ENCODE peak calls at places on chromosome X, in eight cellular contexts. Y is activated naive CD8-positive, alpha-beta T cell treated with anti-CD3 and anti-CD28 coated beads, Interleukin-2, amount 50 U/mL, for 24 hours; L is NCI-H460; Q is Caki2; H is GM23338; P is Ammon's horn; C is kidney tubule cell; E is fibroblast of mammary gland. N is an unnamed sample.

GRCh38 chrX:154123241-154124219 is 20.5 kb upstream of the OPN1LW start:
- DNase-seq in Y (peak), L (peak), Q (no peak), H (no peak), P (peak), C (no peak), E (no peak), N (peak)

GRCh38 chrX:132480581-132481203 is 8.1 kb downstream of the MBNL3 start:
- DNase-seq in Y (peak), L (no peak), Q (no peak), H (no peak), P (no peak), C (peak), E (peak), N (peak)

GRCh38 chrX:9788908-9789307 is 2.7 kb downstream of the SHROOM2 start:
- DNase-seq in Y (no peak), L (no peak), Q (no peak), H (peak), P (no peak), C (no peak), E (no peak), N (no peak)

GRCh38 chrX:41333744-41333993 is 293 bp upstream of the DDX3X start:
- DNase-seq in Y (no peak), L (peak), Q (peak), H (peak), P (no peak), C (no peak), E (peak), N (no peak)

GRCh38 chrX:138191998-138192397 is 519.5 kb downstream of the FGF13 start:
- DNase-seq in Y (peak), L (peak), Q (no peak), H (peak), P (peak), C (peak), E (peak), N (no peak)

GRCh38 chrX:40068048-40068447 is 29.7 kb downstream of the BCOR start:
- DNase-seq in Y (no peak), L (peak), Q (peak), H (no peak), P (no peak), C (peak), E (peak), N (no peak)

GRCh38 chrX:69027181-69028005 is 137.9 kb downstream of the PJA1 start:
- DNase-seq in Y (no peak), L (no peak), Q (no peak), H (no peak), P (no peak), C (peak), E (peak), N (no peak)

GRCh38 chrX:70834587-70834986 is 73.9 kb downstream of the TEX11 start:
- DNase-seq in Y (no peak), L (no peak), Q (no peak), H (no peak), P (no peak), C (no peak), E (no peak), N (no peak)

GRCh38 chrX:68942141-68942540 is 113.3 kb downstream of the EFNB1 start:
- DNase-seq in Y (no peak), L (no peak), Q (no peak), H (no peak), P (no peak), C (no peak), E (no peak), N (peak)

GRCh38 chrX:31228415-31228832 is 156.6 kb upstream of the FTHL17 start:
- DNase-seq in Y (no peak), L (no peak), Q (no peak), H (no peak), P (peak), C (no peak), E (peak), N (no peak)

GRCh38 chrX:10922841-10923240 is 188.3 kb upstream of the HCCS start:
- DNase-seq in Y (no peak), L (no peak), Q (peak), H (no peak), P (no peak), C (no peak), E (no peak), N (no peak)

GRCh38 chrX:47422444-47422843 is 52.1 kb downstream of the ZNF157 start:
- DNase-seq in Y (no peak), L (no peak), Q (no peak), H (no peak), P (no peak), C (no peak), E (no peak), N (no peak)

GRCh38 chrX:118807151-118808017 is 16.2 kb upstream of the ZCCHC12 start:
- DNase-seq in Y (peak), L (peak), Q (peak), H (peak), P (peak), C (peak), E (peak), N (peak)

GRCh38 chrX:11460347-11460746 is 167.1 kb downstream of the AMELX start:
- DNase-seq in Y (no peak), L (no peak), Q (no peak), H (peak), P (no peak), C (no peak), E (peak), N (no peak)

GRCh38 chrX:132774312-132774711 is 184.1 kb downstream of the HS6ST2 start:
- DNase-seq in Y (no peak), L (peak), Q (peak), H (no peak), P (no peak), C (peak), E (no peak), N (no peak)

N was measured in transverse colon.